ENCODE peak calls at places on chromosomes 12 and 14, in seven cellular contexts. K is MCF 10A; S is PC-9; Y is Caco-2; W is pancreas; X is RWPE1; D is CD4-positive, alpha-beta T cell. A is an unnamed sample.

GRCh38 chr14:71228711-71229110 is 321.5 kb downstream of the PCNX1 start:
- DNase-seq in Y (peak), D (no peak), S (peak), K (no peak), X (no peak), W (no peak), A (no peak)

GRCh38 chr14:91267965-91268437 is 23.5 kb upstream of the GPR68 start:
- DNase-seq in X (no peak), D (no peak), Y (no peak), S (no peak), W (peak), K (no peak), A (no peak)

GRCh38 chr14:95623195-95623594 is 63.0 kb upstream of the TCL1B start:
- DNase-seq in K (peak), S (no peak), X (no peak), D (no peak), Y (no peak), W (no peak), A (no peak)

GRCh38 chr12:127664901-127665300 is 602.1 kb upstream of the TMEM132C start:
- DNase-seq in W (no peak), X (no peak), D (no peak), K (no peak), S (no peak), Y (no peak), A (no peak)

GRCh38 chr12:109999649-109999971 is 380 bp downstream of the ANKRD13A start:
- DNase-seq in S (no peak), K (no peak), X (no peak), W (peak), Y (no peak), D (no peak), A (no peak)

GRCh38 chr14:63039800-63040380 is 5.4 kb downstream of the KCNH5 start:
- DNase-seq in S (peak), D (no peak), Y (no peak), X (peak), W (no peak), K (peak), A (no peak)

GRCh38 chr14:94751321-94751720 is 18.6 kb downstream of the GSC start:
- DNase-seq in D (no peak), W (no peak), S (no peak), Y (no peak), K (no peak), X (no peak), A (no peak)

GRCh38 chr12:57138526-57139272 is 8.7 kb downstream of the LRP1-AS start:
- DNase-seq in S (no peak), X (no peak), D (no peak), K (peak), W (no peak), Y (peak), A (no peak)

GRCh38 chr14:68748691-68749090 is 44.2 kb downstream of the ZFP36L1 start:
- DNase-seq in Y (no peak), S (no peak), W (no peak), X (no peak), D (no peak), K (no peak), A (no peak)

GRCh38 chr14:27077181-27077738 is 479.4 kb upstream of the NOVA1 start:
- DNase-seq in K (no peak), S (no peak), D (no peak), Y (no peak), W (no peak), X (no peak), A (no peak)

GRCh38 chr12:108972226-108972757 is 48.6 kb downstream of the SVOP start:
- DNase-seq in S (no peak), Y (no peak), X (no peak), D (no peak), W (no peak), K (no peak), A (no peak)

GRCh38 chr12:90970471-90970870 is 15.5 kb upstream of the CCER1 start:
- DNase-seq in X (no peak), D (no peak), K (peak), Y (no peak), W (no peak), S (no peak), A (no peak)

DNA sequence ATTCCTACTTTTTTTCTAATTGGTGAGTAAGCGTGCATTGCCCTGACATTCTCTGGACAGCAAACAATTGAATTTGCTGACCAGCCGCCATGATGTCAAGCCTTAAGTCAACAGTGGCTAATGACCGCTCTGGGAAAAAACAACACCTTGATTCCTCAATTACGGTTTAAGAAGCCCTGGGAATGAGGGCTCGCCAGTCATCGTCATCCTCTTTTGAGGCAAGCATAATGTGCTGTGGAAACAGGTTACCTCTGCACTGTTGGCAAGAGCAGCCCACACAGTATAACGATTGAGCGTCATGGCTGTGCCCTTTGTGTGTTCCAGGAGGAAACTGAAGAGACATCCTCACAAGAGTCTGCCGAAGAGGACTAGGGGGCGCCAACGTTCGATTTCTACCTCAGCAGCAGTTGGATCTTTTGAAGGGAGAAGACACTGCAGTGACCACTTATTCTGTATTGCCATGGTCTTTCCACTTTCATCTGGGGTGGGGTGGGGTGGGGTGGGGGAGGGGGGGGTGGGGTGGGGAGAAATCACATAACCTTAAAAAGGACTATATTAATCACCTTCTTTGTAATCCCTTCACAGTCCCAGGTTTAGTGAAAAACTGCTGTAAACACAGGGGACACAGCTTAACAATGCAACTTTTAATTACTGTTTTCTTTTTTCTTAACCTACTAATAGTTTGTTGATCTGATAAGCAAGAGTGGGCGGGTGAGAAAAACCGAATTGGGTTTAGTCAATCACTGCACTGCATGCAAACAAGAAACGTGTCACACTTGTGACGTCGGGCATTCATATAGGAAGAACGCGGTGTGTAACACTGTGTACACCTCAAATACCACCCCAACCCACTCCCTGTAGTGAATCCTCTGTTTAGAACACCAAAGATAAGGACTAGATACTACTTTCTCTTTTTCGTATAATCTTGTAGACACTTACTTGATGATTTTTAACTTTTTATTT is 138.9 kb downstream of the HMGA2 start:
- DNase-seq in D (no peak), K (no peak), S (no peak), Y (peak), X (no peak), W (no peak), A (no peak)
- TF ChIP-seq CTCF in D (no peak), K (no peak), S (no peak), Y (no peak), X (no peak), W (no peak), A (no peak)

GRCh38 chr14:105255021-105255507 is 6.7 kb downstream of the BTBD6 start:
- DNase-seq in X (no peak), D (no peak), W (no peak), K (no peak), Y (no peak), S (no peak), A (no peak)
- TF ChIP-seq CTCF in X (no peak), D (no peak), W (no peak), K (no peak), Y (no peak), S (no peak), A (no peak)

GRCh38 chr12:14986449-14986848 is 13.6 kb downstream of the PDE6H start:
- DNase-seq in S (no peak), K (no peak), W (no peak), X (no peak), D (no peak), Y (no peak), A (no peak)
- TF ChIP-seq CTCF in S (no peak), K (no peak), W (no peak), X (no peak), D (peak), Y (peak), A (no peak)

GRCh38 chr14:23568600-23569310 is 1.2 kb upstream of the AP1G2 start:
- DNase-seq in S (peak), K (peak), X (no peak), W (no peak), D (no peak), Y (peak), A (no peak)
- TF ChIP-seq CTCF in S (no peak), K (no peak), X (no peak), W (no peak), D (no peak), Y (peak), A (peak)